ENCODE peak calls at places on chromosomes 16 and 17, in four cellular contexts. O is left ventricle myocardium inferior; M is effector memory CD4-positive, alpha-beta T cell; E is ovary. P is an unnamed sample.

GRCh38 chr16:65574311-65574966 is 452.6 kb upstream of the CDH11 start:
- DNase-seq in O (no peak), M (no peak), E (no peak), P (no peak)

GRCh38 chr17:21211825-21212479 is 2.0 kb downstream of the TMEM11 start:
- DNase-seq in O (no peak), M (no peak), E (no peak), P (no peak)

GRCh38 chr16:80477838-80478237 is 63.0 kb upstream of the DYNLRB2 start:
- DNase-seq in O (no peak), M (no peak), E (no peak), P (no peak)

GRCh38 chr17:3896108-3897099 is 3.6 kb upstream of the CAMKK1 start:
- DNase-seq in O (no peak), M (no peak), E (peak), P (no peak)

GRCh38 chr17:61904094-61904710 is 23.6 kb downstream of the INTS2 start:
- DNase-seq in O (no peak), M (peak), E (no peak), P (no peak)

GRCh38 chr17:3965123-3965800 is 1.0 kb upstream of the ATP2A3 start:
- DNase-seq in O (peak), M (peak), E (no peak), P (no peak)

GRCh38 chr17:7217113-7217987 is 2.3 kb downstream of the DLG4 start:
- DNase-seq in O (peak), M (no peak), E (peak), P (peak)

GRCh38 chr17:9768381-9768934 is 22.9 kb downstream of the DHRS7C start:
- DNase-seq in O (no peak), M (no peak), E (no peak), P (peak)

DNA sequence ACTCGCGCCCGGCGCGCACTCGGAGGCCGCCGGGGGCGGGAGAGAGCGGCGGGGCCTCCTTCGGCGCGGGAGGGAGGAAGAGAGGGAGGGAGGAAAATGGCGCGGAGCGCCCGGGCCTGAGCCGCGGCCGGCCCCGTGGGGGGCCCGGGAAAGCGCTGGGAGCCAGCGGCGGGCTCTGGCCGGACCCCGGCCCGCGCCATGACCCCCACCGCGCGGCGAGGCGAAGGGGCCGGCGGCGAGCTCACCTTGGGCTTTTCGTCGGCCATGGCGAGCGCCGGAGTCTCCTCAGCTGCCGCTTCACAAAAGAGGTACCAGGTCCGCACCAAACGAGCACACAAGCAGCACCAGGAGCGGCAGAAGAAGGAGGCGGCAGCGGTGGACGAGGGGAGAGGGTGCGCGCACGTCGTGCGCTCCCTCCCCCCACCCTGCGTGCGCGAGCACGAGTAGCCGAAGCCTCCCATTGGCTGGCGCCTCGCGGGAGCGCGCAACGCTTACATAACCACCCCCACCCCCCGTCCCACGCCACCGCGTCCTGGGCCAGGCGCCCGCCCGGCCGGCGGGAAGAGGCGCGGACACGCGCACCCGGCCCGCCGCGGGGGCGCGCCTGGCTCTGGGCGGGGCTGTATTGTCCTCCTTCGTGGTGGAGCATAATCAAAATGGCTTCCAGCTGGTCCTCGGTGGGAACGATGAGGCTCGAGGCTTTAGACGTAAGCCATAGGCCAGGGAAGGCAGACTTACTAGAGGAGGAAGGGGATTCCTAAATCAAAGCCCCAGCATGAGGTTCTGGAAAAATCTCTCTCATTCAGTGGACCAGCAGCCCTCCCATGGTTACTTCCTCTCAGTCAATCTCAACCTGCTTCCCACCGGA is at the start of gene SUMO2:
- DNase-seq in O (peak), M (peak), E (peak), P (peak)
- H3K4me3 ChIP-seq in O (peak), M (peak), E (peak), P (peak)

GRCh38 chr17:1713878-1714487 is 3.8 kb upstream of the TLCD2 start:
- DNase-seq in O (no peak), M (no peak), E (peak), P (peak)
- H3K4me3 ChIP-seq in O (peak), M (no peak), E (peak), P (peak)

GRCh38 chr16:54926166-54926838 is 4.4 kb upstream of the IRX5 start:
- DNase-seq in O (no peak), M (no peak), E (no peak), P (no peak)
- H3K4me3 ChIP-seq in O (peak), M (no peak), E (no peak), P (peak)

DNA sequence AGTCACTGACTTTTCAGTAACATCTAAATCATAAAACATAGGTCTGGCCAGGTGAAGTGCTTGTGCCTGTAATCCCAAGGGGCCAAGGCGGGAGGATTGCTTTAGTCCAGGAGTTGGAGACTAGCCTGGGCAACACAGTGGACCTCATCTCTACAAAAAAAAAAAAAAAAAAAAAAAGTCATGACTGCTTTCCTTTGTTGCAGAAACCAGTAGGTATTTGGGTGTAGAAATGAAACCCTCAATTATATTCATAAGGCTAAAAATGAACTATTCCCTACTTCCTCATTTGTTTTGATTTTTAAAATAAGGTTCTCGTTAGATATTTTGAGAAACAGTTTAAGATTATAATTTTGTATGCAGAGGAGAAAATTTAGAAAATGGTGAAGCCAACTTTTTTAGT is 26.0 kb downstream of the PITPNC1 start:
- DNase-seq in O (no peak), M (no peak), E (no peak), P (no peak)
- H3K4me3 ChIP-seq in O (no peak), M (no peak), E (no peak), P (no peak)